ENCODE peak calls at places on chromosomes 12 and 14, in five cellular contexts. X is progenitor cell of endocrine pancreas; T is heart right ventricle; U is posterior cingulate gyrus; K is CD8-positive, alpha-beta memory T cell. Q is an unnamed sample.

GRCh38 chr12:52041695-52042123 is 9.5 kb upstream of the NR4A1 start:
- DNase-seq in X (no peak), T (peak), U (no peak), K (no peak), Q (no peak)

GRCh38 chr14:87745507-87746118 is 247.4 kb downstream of the GALC start:
- DNase-seq in X (no peak), T (no peak), U (no peak), K (no peak), Q (no peak)

GRCh38 chr12:125983094-125983783 is 918.0 kb downstream of the AACS start:
- DNase-seq in X (peak), T (peak), U (peak), K (no peak), Q (no peak)

GRCh38 chr14:23564181-23564812 is 3.3 kb downstream of the AP1G2 start:
- DNase-seq in X (no peak), T (no peak), U (no peak), K (no peak), Q (no peak)

GRCh38 chr14:70655110-70655826 is 13.6 kb downstream of the TTC9 start:
- DNase-seq in X (no peak), T (no peak), U (no peak), K (peak), Q (no peak)

GRCh38 chr12:5718680-5719079 is 226.4 kb downstream of the ANO2 start:
- DNase-seq in X (no peak), T (peak), U (no peak), K (no peak), Q (no peak)

GRCh38 chr12:24821691-24822090 is 127.2 kb downstream of the BCAT1 start:
- DNase-seq in X (no peak), T (no peak), U (no peak), K (no peak), Q (no peak)

GRCh38 chr12:57214398-57214781 is 2.2 kb upstream of the NXPH4 start:
- DNase-seq in X (peak), T (peak), U (peak), K (peak), Q (no peak)

Q was measured in Right ventricle myocardium inferior.